ENCODE peak calls at places on chromosome 18, in four cellular contexts. Q, T, B and Z are unnamed samples.

GRCh38 chr18:10057808-10058791 is 144.3 kb downstream of the VAPA start:
- DNase-seq in Q (no peak), T (no peak), B (no peak), Z (no peak)

GRCh38 chr18:45667056-45667455 is 51.8 kb downstream of the SLC14A2 start:
- DNase-seq in Q (no peak), T (no peak), B (no peak), Z (no peak)

GRCh38 chr18:34801769-34802168 is 91.7 kb downstream of the DTNA start:
- DNase-seq in Q (no peak), T (no peak), B (no peak), Z (no peak)

GRCh38 chr18:67742954-67743353 is 226.4 kb upstream of the DSEL start:
- DNase-seq in Q (no peak), T (no peak), B (no peak), Z (no peak)

GRCh38 chr18:8706981-8707940 is 1.9 kb downstream of the MTCL1 start:
- DNase-seq in Q (no peak), T (peak), B (no peak), Z (no peak)

GRCh38 chr18:44630118-44630517 is 50.6 kb upstream of the SETBP1 start:
- DNase-seq in Q (no peak), T (no peak), B (no peak), Z (no peak)

GRCh38 chr18:48932822-48933510 is 17.8 kb downstream of the SMAD7 start:
- DNase-seq in Q (peak), T (no peak), B (no peak), Z (no peak)

GRCh38 chr18:43780782-43781340 is 503.6 kb upstream of the SYT4 start:
- DNase-seq in Q (no peak), T (no peak), B (no peak), Z (no peak)

GRCh38 chr18:79983253-79983652 is 5.1 kb downstream of the TXNL4A start:
- DNase-seq in Q (no peak), T (no peak), B (no peak), Z (no peak)

GRCh38 chr18:49399003-49399402 is 61.4 kb downstream of the DYM start:
- DNase-seq in Q (no peak), T (no peak), B (no peak), Z (no peak)

GRCh38 chr18:56146565-56146964 is 491.8 kb downstream of the TXNL1 start:
- DNase-seq in Q (no peak), T (no peak), B (no peak), Z (no peak)

GRCh38 chr18:24188120-24188519 is 49.3 kb downstream of the CABYR start:
- DNase-seq in Q (no peak), T (no peak), B (no peak), Z (no peak)

GRCh38 chr18:35415511-35416427 is 38.6 kb upstream of the ZNF396 start:
- DNase-seq in Q (no peak), T (no peak), B (no peak), Z (no peak)

GRCh38 chr18:8424481-8424880 is 184.8 kb upstream of the RAB12 start:
- DNase-seq in Q (no peak), T (no peak), B (no peak), Z (no peak)

GRCh38 chr18:37565985-37566478 is 434 bp upstream of the CELF4 start:
- DNase-seq in Q (peak), T (peak), B (no peak), Z (no peak)

GRCh38 chr18:11137400-11137799 is 12.0 kb downstream of the PIEZO2 start:
- DNase-seq in Q (no peak), T (no peak), B (no peak), Z (no peak)

GRCh38 chr18:44537521-44537920 is 143.2 kb upstream of the SETBP1 start:
- DNase-seq in Q (no peak), T (no peak), B (no peak), Z (peak)

GRCh38 chr18:50190926-50191325 is 4.0 kb downstream of the MYO5B start:
- DNase-seq in Q (no peak), T (no peak), B (no peak), Z (no peak)

GRCh38 chr18:61400016-61400630 is 66.9 kb downstream of the CDH20 start:
- DNase-seq in Q (no peak), T (no peak), B (no peak), Z (no peak)

DNA sequence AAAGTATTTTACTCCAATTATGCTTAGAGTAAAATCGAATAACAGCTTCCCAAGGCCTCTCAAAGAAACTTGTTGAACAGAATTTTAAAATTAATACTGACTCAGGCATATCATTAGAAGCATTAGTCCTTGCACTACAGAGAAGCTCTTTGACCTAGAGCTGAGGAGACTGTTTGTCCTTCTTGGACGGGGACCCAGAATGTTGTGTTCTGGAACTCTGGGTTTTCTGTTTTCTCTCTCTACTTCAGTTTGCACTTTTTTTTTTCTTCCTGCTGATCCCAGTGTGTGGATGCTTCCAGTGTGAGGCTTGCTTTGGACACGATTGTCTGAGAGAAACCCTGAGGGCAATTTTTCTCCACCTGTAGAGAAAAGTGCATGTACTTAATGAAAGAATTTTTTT is 847.6 kb downstream of the SOCS6 start:
- DNase-seq in Q (no peak), T (no peak), B (no peak), Z (no peak)
- TF ChIP-seq ZNF274 in Q (no peak), T (no peak), B (no peak), Z (no peak)

GRCh38 chr18:58102020-58102419 is 58.0 kb downstream of the NEDD4L start:
- DNase-seq in Q (no peak), T (no peak), B (no peak), Z (no peak)
- TF ChIP-seq ZNF274 in Q (no peak), T (no peak), B (no peak), Z (no peak)

GRCh38 chr18:70047931-70048603 is 100.4 kb upstream of the CD226 start:
- DNase-seq in Q (no peak), T (no peak), B (no peak), Z (no peak)

GRCh38 chr18:70041459-70042020 is 93.9 kb upstream of the CD226 start:
- DNase-seq in Q (no peak), T (no peak), B (no peak), Z (no peak)

GRCh38 chr18:70046207-70046606 is 98.5 kb upstream of the CD226 start:
- DNase-seq in Q (no peak), T (no peak), B (no peak), Z (no peak)

GRCh38 chr18:70044626-70045025 is 97.0 kb upstream of the CD226 start:
- DNase-seq in Q (no peak), T (no peak), B (peak), Z (no peak)

DNA sequence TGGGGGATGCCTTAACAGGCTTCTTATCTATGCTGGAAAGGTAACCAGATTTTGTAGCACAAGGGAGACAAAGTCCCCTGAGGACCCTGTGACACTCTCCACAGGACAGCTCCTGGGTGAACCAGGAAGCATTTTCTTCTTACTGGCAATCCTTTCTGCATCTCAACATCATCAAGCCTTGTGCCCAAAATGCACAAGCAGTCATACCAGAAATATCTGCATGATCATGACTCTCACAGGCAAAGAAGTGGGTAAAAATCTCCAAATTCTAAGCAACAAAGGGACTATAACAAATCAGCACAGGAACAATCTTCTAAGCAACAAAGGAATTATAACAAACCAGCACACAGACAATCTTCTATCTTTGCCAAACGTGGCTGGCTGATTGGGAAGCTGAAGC is 99.1 kb upstream of the CD226 start:
- DNase-seq in Q (no peak), T (no peak), B (no peak), Z (no peak)
- TF ChIP-seq ZNF274 in Q (no peak), T (no peak), B (no peak), Z (no peak)

GRCh38 chr18:26290388-26290787 is 64.1 kb downstream of the TAF4B start:
- DNase-seq in Q (no peak), T (no peak), B (no peak), Z (no peak)
- TF ChIP-seq ZNF274 in Q (no peak), T (no peak), B (no peak), Z (no peak)

GRCh38 chr18:22345733-22346132 is 72.0 kb downstream of the CTAGE1 start:
- DNase-seq in Q (no peak), T (no peak), B (no peak), Z (no peak)
- TF ChIP-seq ZNF274 in Q (no peak), T (no peak), B (no peak), Z (no peak)

DNA sequence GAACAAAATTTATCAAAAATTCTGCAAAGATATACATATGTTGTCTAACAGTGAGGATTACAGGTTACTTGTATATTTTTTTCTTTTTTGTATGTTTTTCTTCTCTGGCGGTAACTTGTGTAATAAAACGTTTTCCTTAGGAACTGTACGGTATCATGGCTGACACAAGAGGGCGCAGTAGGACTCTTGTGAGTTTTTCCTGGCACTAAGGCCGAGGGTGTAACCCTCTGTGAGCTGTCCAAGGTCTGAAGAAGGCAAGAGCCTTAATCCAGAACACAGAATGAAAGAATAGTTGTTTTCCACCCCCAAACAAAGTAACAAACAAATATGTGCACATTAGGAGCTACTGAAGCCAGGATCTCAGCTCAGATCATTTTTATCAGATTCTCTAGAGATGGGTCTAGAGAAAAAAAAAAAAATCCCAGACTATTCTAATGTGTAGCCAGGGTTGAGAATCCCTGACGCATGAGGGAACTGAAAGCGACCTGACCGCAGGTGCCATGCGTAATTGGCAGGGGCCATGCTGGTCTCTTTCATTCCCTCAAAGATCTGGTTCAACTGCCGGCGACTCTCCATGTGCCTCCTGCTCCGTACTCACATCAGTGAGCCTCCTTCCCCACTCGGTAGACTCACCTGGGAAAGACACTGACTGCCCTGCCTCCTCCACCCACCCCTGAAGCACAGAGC is 27.0 kb downstream of the TMEM200C start:
- DNase-seq in Q (peak), T (peak), B (no peak), Z (peak)
- TF ChIP-seq ZNF274 in Q (no peak), T (no peak), B (no peak), Z (no peak)

GRCh38 chr18:33115476-33115875 is 325.0 kb downstream of the CCDC178 start:
- DNase-seq in Q (no peak), T (no peak), B (no peak), Z (no peak)

GRCh38 chr18:33114749-33115148 is 325.8 kb downstream of the CCDC178 start:
- DNase-seq in Q (no peak), T (no peak), B (no peak), Z (no peak)

GRCh38 chr18:33116376-33116775 is 324.1 kb downstream of the CCDC178 start:
- DNase-seq in Q (no peak), T (no peak), B (no peak), Z (no peak)

GRCh38 chr18:33113421-33113820 is 327.1 kb downstream of the CCDC178 start:
- DNase-seq in Q (no peak), T (no peak), B (no peak), Z (no peak)

GRCh38 chr18:33115917-33116316 is 324.6 kb downstream of the CCDC178 start:
- DNase-seq in Q (no peak), T (no peak), B (no peak), Z (no peak)
- TF ChIP-seq ZNF274 in Q (no peak), T (no peak), B (no peak), Z (no peak)

GRCh38 chr18:70384181-70384790 is 95.4 kb downstream of the SOCS6 start:
- DNase-seq in Q (no peak), T (no peak), B (peak), Z (no peak)
- TF ChIP-seq ZNF274 in Q (no peak), T (no peak), B (no peak), Z (no peak)

GRCh38 chr18:25365242-25365641 is 13.3 kb upstream of the ZNF521 start:
- DNase-seq in Q (no peak), T (no peak), B (no peak), Z (no peak)

GRCh38 chr18:25364732-25365131 is 12.8 kb upstream of the ZNF521 start:
- DNase-seq in Q (no peak), T (no peak), B (no peak), Z (no peak)

DNA sequence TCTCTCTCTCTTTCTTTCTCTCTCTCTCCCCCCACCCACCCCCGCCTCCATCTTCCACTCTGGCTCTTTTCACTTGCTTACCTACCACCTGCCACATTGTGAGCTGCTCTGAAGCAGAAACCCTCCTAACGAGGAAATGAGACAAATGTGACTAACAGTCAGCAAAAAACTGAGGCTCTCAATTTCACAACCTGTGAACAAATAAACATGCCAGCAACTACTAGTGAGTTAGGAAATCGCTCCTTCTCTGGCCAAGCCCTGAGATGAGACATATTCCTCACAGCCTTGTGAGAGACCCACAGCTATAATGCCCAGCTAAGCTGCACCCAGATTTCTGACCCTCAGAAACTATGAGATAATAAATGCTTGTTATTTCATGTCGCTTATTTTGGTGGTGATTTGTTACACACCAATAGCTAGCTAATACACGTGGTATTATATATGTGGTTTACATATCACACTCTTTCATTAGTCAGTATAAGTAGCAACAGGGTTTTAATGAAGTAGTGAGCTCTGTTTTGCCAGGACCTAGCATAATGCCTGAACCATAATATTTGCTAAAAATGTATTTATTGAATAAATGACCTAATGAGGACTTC is 8.4 kb upstream of the ZNF521 start:
- DNase-seq in Q (no peak), T (no peak), B (no peak), Z (no peak)
- TF ChIP-seq ZNF274 in Q (no peak), T (no peak), B (no peak), Z (no peak)

GRCh38 chr18:46953195-46953594 is 35.8 kb downstream of the KATNAL2 start:
- DNase-seq in Q (no peak), T (no peak), B (no peak), Z (no peak)

GRCh38 chr18:46946656-46947282 is 29.4 kb downstream of the KATNAL2 start:
- DNase-seq in Q (peak), T (peak), B (no peak), Z (peak)

GRCh38 chr18:46950064-46950656 is 32.8 kb downstream of the KATNAL2 start:
- DNase-seq in Q (peak), T (no peak), B (no peak), Z (no peak)
- TF ChIP-seq ZNF274 in Q (no peak), T (no peak), B (no peak), Z (no peak)